ENCODE peak calls at places on chromosomes 12 and 14, in four cellular contexts. F, P, R and K are unnamed samples.

GRCh38 chr14:66650491-66650911 is 142.6 kb downstream of the GPHN start:
- DNase-seq in F (no peak), P (no peak), R (no peak), K (no peak)

GRCh38 chr14:71703477-71703876 is 228.8 kb upstream of the RGS6 start:
- DNase-seq in F (no peak), P (no peak), R (no peak), K (no peak)

GRCh38 chr12:6701078-6701768 is 608 bp upstream of the PIANP start:
- DNase-seq in F (no peak), P (no peak), R (no peak), K (no peak)

GRCh38 chr14:52015411-52016030 is 26.2 kb downstream of the RTRAF start:
- DNase-seq in F (no peak), P (peak), R (no peak), K (no peak)

GRCh38 chr12:47270782-47271664 is 191.3 kb upstream of the AMIGO2 start:
- DNase-seq in F (no peak), P (peak), R (no peak), K (no peak)

GRCh38 chr12:99618657-99619056 is 28.9 kb upstream of the GARIN6 start:
- DNase-seq in F (no peak), P (no peak), R (no peak), K (no peak)

GRCh38 chr14:104876251-104876699 is 11.2 kb downstream of the CEP170B start:
- DNase-seq in F (no peak), P (peak), R (peak), K (peak)

GRCh38 chr12:93060666-93061413 is 131.7 kb upstream of the EEA1 start:
- DNase-seq in F (no peak), P (peak), R (peak), K (peak)

GRCh38 chr14:75299064-75299463 is 20.4 kb downstream of the FOS start:
- DNase-seq in F (no peak), P (no peak), R (no peak), K (no peak)

GRCh38 chr14:89621009-89621421 is 204.0 kb upstream of the FOXN3 start:
- DNase-seq in F (no peak), P (no peak), R (peak), K (no peak)

GRCh38 chr12:94571556-94571955 is 78.8 kb downstream of the TMCC3 start:
- DNase-seq in F (no peak), P (peak), R (no peak), K (no peak)

GRCh38 chr14:91749857-91750256 is 18.0 kb upstream of the CATSPERB start:
- DNase-seq in F (no peak), P (no peak), R (no peak), K (no peak)

GRCh38 chr12:68812553-68813241 is 4.7 kb downstream of the MDM2 start:
- DNase-seq in F (no peak), P (no peak), R (no peak), K (no peak)

GRCh38 chr12:68814490-68815231 is 6.7 kb downstream of the MDM2 start:
- DNase-seq in F (no peak), P (no peak), R (no peak), K (no peak)

GRCh38 chr12:68815232-68815927 is 7.4 kb downstream of the MDM2 start:
- DNase-seq in F (no peak), P (no peak), R (no peak), K (no peak)

GRCh38 chr12:68813242-68813593 is 5.2 kb downstream of the MDM2 start:
- DNase-seq in F (no peak), P (no peak), R (no peak), K (no peak)

GRCh38 chr12:68815928-68816800 is 8.2 kb downstream of the MDM2 start:
- DNase-seq in F (no peak), P (no peak), R (no peak), K (no peak)
- TF ChIP-seq CTCF in F (no peak), P (no peak), R (no peak), K (no peak)

GRCh38 chr14:24392327-24393098 is 6.3 kb upstream of the NYNRIN start:
- DNase-seq in F (no peak), P (peak), R (no peak), K (no peak)
- TF ChIP-seq CTCF in F (no peak), P (peak), R (no peak), K (no peak)

GRCh38 chr14:54395284-54395683 is 1.5 kb upstream of the CDKN3 start:
- DNase-seq in F (no peak), P (no peak), R (no peak), K (no peak)

GRCh38 chr14:54395716-54396115 is 1.1 kb upstream of the CDKN3 start:
- DNase-seq in F (no peak), P (no peak), R (no peak), K (no peak)

GRCh38 chr14:54396183-54396492 is 669 bp upstream of the CDKN3 start:
- DNase-seq in F (no peak), P (no peak), R (no peak), K (no peak)

GRCh38 chr14:54398028-54398368 is 1.2 kb downstream of the CDKN3 start:
- DNase-seq in F (no peak), P (no peak), R (no peak), K (no peak)

GRCh38 chr14:54396493-54397335 is at the start of gene CDKN3:
- DNase-seq in F (peak), P (peak), R (peak), K (peak)
- TF ChIP-seq CTCF in F (peak), P (peak), R (peak), K (peak)

DNA sequence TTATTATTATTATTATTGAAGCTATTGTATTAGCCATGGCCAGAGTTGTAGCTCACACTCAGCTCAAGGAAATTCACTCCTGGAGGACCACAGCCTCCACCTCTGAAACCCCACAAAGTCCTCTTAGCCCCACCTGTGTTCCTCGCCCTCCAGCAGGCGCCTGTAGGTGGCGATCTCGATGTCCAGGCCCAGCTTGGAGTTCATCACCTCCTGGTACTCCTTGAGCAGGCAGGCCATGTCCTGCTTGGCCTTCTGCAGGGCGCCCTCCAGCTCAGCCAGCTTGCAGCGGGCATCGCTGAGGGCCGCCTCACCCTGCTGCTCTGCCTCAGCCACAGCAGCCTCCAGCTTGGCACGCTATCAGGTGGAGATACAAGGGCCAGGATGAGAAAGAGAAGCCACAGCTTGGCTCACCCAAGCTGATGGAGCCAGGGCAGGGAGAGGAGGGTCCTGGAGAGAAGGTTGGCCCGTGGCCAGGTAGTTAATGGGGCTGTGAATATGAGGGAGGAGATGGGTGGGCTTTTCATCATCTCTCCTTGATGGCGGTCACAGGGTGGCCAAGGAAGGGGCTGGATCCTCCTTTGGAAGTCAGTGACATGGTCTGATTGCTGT is 5.1 kb downstream of the KRT85 start:
- DNase-seq in F (no peak), P (no peak), R (no peak), K (no peak)
- TF ChIP-seq CTCF in F (no peak), P (peak), R (peak), K (peak)

GRCh38 chr12:109740694-109741245 is 27.1 kb downstream of the FAM222A start:
- DNase-seq in F (no peak), P (no peak), R (no peak), K (no peak)

GRCh38 chr12:109738209-109738608 is 24.6 kb downstream of the FAM222A start:
- DNase-seq in F (no peak), P (no peak), R (no peak), K (no peak)

GRCh38 chr12:109741286-109741969 is 27.8 kb downstream of the FAM222A start:
- DNase-seq in F (no peak), P (no peak), R (no peak), K (no peak)

GRCh38 chr12:109738878-109739665 is 25.4 kb downstream of the FAM222A start:
- DNase-seq in F (no peak), P (no peak), R (no peak), K (no peak)

GRCh38 chr12:109739747-109740693 is 26.4 kb downstream of the FAM222A start:
- DNase-seq in F (no peak), P (no peak), R (no peak), K (no peak)
- TF ChIP-seq CTCF in F (no peak), P (peak), R (peak), K (no peak)

GRCh38 chr12:62635630-62636029 is 169.0 kb downstream of the MON2 start:
- DNase-seq in F (no peak), P (no peak), R (no peak), K (no peak)

GRCh38 chr12:62632521-62632920 is 165.9 kb downstream of the MON2 start:
- DNase-seq in F (no peak), P (no peak), R (peak), K (peak)

GRCh38 chr12:62629971-62630739 is 163.5 kb downstream of the MON2 start:
- DNase-seq in F (no peak), P (no peak), R (no peak), K (no peak)

GRCh38 chr12:62629413-62629812 is 162.8 kb downstream of the MON2 start:
- DNase-seq in F (no peak), P (no peak), R (no peak), K (no peak)

DNA sequence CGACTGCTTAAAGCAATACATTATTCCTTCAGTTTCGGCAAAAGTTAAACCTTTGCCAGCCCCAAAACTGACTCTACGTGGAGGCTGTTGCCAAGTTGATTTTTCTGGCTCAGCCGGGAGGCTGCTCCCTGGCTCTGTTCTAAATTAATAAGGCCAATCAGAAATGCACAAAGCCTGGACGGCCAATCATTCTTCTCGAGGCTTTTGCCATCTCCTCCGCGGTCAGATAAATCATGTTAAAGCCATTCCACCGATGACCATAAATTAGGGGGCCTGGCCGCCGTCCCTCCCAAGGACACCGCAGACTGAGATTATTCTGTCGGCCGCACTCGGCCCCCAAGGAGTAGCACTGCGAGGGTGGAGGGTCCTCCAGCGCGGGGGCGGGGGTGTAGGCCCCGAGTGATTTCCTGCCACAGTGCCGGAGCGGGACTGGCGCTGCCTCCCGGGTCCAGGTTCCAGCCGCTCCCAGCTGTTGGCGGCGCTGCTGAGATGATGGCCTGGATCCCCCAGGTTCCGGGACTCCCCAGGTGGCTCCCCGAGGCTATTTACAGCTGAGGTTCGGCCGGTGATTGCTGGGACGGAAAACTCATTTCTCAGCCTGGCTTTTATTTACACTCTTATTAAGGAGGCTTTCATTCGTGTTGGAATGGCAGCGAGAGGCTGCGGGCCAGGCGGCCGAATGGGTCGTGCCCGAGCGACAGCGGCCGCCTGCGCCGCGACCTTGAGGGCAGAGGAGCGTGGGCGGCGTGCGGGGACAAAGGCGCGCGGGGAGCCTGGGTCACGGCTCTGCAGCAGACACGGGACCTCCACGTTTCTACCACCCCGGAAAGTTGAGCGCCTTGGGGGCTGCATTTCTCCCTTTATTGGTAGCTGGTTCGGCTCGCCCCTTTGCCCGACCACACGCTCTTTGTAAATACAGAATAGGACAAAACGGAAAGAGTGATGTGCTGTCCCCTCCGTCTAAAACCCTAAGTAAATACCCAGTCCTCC is 165.2 kb downstream of the MON2 start:
- DNase-seq in F (no peak), P (peak), R (peak), K (peak)
- TF ChIP-seq CTCF in F (peak), P (peak), R (peak), K (peak)

DNA sequence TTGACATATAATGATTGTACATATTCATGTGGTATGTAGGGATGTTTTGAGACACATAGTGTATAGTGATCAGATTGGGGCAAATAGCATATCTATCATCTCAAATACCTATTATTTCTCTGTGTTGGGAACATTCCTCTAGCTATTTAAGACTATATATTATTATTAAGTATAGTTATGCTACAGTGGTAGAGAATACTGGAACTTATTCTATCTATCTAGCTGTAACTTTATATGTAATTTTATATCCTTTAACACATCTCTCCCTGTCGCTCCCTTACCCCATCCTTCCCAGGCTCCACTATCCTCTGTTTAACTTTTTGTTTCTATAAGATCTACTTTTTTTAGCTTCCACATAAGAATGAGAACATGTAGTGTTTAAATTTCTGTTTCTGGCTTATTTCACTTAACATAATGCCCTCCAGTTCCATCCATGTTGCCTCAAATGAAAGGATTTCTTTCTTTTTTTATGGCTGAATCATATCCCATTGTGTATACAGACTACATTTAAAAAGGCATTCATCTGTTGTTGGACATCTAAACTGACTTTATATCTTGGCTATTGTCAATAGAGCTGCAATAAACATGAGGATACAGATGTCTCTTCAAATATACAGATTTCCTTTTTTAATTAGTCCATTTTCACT is 102.1 kb upstream of the GZMB start:
- DNase-seq in F (no peak), P (no peak), R (no peak), K (no peak)
- TF ChIP-seq CTCF in F (no peak), P (no peak), R (no peak), K (no peak)

GRCh38 chr12:54395545-54395944 is 11.0 kb upstream of the ZNF385A start:
- DNase-seq in F (no peak), P (no peak), R (no peak), K (no peak)

GRCh38 chr12:54393350-54393655 is 8.8 kb upstream of the ZNF385A start:
- DNase-seq in F (no peak), P (no peak), R (no peak), K (no peak)

GRCh38 chr12:54393743-54394142 is 9.2 kb upstream of the ZNF385A start:
- DNase-seq in F (no peak), P (no peak), R (no peak), K (no peak)

GRCh38 chr12:54394281-54394719 is 9.8 kb upstream of the ZNF385A start:
- DNase-seq in F (no peak), P (peak), R (no peak), K (no peak)

DNA sequence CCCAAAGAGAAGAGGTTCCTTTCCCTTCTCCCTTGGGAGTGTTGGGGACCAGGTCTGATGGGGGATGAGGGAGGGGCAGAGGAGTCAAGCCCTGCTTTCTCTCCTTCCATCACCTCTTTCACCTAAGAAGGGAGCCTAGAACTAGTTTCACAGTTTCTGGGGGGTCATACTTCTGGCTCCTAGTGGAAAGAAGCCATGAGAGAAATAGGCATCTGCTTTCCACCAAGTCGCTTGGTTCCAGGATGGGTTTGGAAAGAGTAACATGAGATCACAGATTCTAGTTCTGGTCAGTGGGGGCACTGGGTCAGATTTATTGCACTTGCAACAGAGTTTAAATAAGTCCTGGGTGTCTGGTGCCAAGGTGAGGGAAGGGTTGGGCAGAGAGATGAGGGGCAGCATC is 10.5 kb upstream of the ZNF385A start:
- DNase-seq in F (no peak), P (no peak), R (no peak), K (no peak)
- TF ChIP-seq CTCF in F (no peak), P (no peak), R (no peak), K (no peak)